ENCODE peak calls at places on chromosome 21, in nine cellular contexts. One of them, this sample, is unnamed.

GRCh38 chr21:21751286-21751685 is 753.1 kb downstream of the NCAM2 start:
- DNase-seq in cardiac muscle cell: no peak
- DNase-seq in right atrium auricular region: no peak
- DNase-seq in heart right ventricle: no peak
- DNase-seq in HepG2: no peak
- DNase-seq in tibial artery: no peak
- DNase-seq in lower lobe of right lung: no peak
- DNase-seq in stomach: no peak
- DNase-seq in ovary: no peak
- DNase-seq in this sample: no peak

GRCh38 chr21:16775056-16775455 is 737.8 kb upstream of the CXADR start:
- DNase-seq in cardiac muscle cell: no peak
- DNase-seq in right atrium auricular region: no peak
- DNase-seq in heart right ventricle: no peak
- DNase-seq in HepG2: no peak
- DNase-seq in tibial artery: no peak
- DNase-seq in lower lobe of right lung: no peak
- DNase-seq in stomach: no peak
- DNase-seq in ovary: no peak
- DNase-seq in this sample: no peak

GRCh38 chr21:9763306-9763705 is 758.1 kb upstream of the TPTE start:
- DNase-seq in cardiac muscle cell: no peak
- DNase-seq in right atrium auricular region: no peak
- DNase-seq in heart right ventricle: no peak
- DNase-seq in HepG2: no peak
- DNase-seq in tibial artery: no peak
- DNase-seq in lower lobe of right lung: no peak
- DNase-seq in stomach: no peak
- DNase-seq in ovary: no peak
- DNase-seq in this sample: no peak

GRCh38 chr21:21101911-21102310 is 103.7 kb downstream of the NCAM2 start:
- DNase-seq in cardiac muscle cell: peak; percentile 73
- DNase-seq in right atrium auricular region: no peak
- DNase-seq in heart right ventricle: no peak
- DNase-seq in HepG2: peak; percentile 3
- DNase-seq in tibial artery: no peak
- DNase-seq in lower lobe of right lung: no peak
- DNase-seq in stomach: no peak
- DNase-seq in ovary: no peak
- DNase-seq in this sample: no peak

GRCh38 chr21:46477765-46478164 is 19.1 kb downstream of the DIP2A start:
- DNase-seq in cardiac muscle cell: peak; percentile 55
- DNase-seq in right atrium auricular region: no peak
- DNase-seq in heart right ventricle: no peak
- DNase-seq in HepG2: no peak
- DNase-seq in tibial artery: no peak
- DNase-seq in lower lobe of right lung: no peak
- DNase-seq in stomach: no peak
- DNase-seq in ovary: no peak
- DNase-seq in this sample: no peak

GRCh38 chr21:25573409-25574206 is 33.7 kb downstream of the MRPL39 start:
- DNase-seq in cardiac muscle cell: peak; percentile 74
- DNase-seq in right atrium auricular region: no peak
- DNase-seq in heart right ventricle: no peak
- DNase-seq in HepG2: peak; percentile 6
- DNase-seq in tibial artery: no peak
- DNase-seq in lower lobe of right lung: no peak
- DNase-seq in stomach: no peak
- DNase-seq in ovary: no peak
- DNase-seq in this sample: no peak

GRCh38 chr21:16037386-16037785 is 307.6 kb downstream of the USP25 start:
- DNase-seq in cardiac muscle cell: peak; percentile 18
- DNase-seq in right atrium auricular region: no peak
- DNase-seq in heart right ventricle: no peak
- DNase-seq in HepG2: no peak
- DNase-seq in tibial artery: no peak
- DNase-seq in lower lobe of right lung: no peak
- DNase-seq in stomach: no peak
- DNase-seq in ovary: no peak
- DNase-seq in this sample: no peak

GRCh38 chr21:46066843-46067331 is 31.0 kb upstream of the COL6A2 start:
- DNase-seq in cardiac muscle cell: peak; percentile 70
- DNase-seq in right atrium auricular region: peak; percentile 66
- DNase-seq in heart right ventricle: no peak
- DNase-seq in HepG2: no peak
- DNase-seq in tibial artery: peak; percentile 44
- DNase-seq in lower lobe of right lung: peak; percentile 46
- DNase-seq in stomach: peak; percentile 49
- DNase-seq in ovary: peak; percentile 83
- DNase-seq in this sample: peak; percentile 63

GRCh38 chr21:43353282-43354010 is 73.5 kb downstream of the SIK1 start:
- DNase-seq in cardiac muscle cell: no peak
- DNase-seq in right atrium auricular region: no peak
- DNase-seq in heart right ventricle: no peak
- DNase-seq in HepG2: no peak
- DNase-seq in tibial artery: no peak
- DNase-seq in lower lobe of right lung: no peak
- DNase-seq in stomach: no peak
- DNase-seq in ovary: no peak
- DNase-seq in this sample: no peak

GRCh38 chr21:43354016-43354420 is 72.9 kb downstream of the SIK1 start:
- DNase-seq in cardiac muscle cell: no peak
- DNase-seq in right atrium auricular region: no peak
- DNase-seq in heart right ventricle: no peak
- DNase-seq in HepG2: no peak
- DNase-seq in tibial artery: no peak
- DNase-seq in lower lobe of right lung: no peak
- DNase-seq in stomach: no peak
- DNase-seq in ovary: no peak
- DNase-seq in this sample: no peak

GRCh38 chr21:43349644-43350043 is 77.3 kb downstream of the SIK1 start:
- DNase-seq in cardiac muscle cell: no peak
- DNase-seq in right atrium auricular region: no peak
- DNase-seq in heart right ventricle: no peak
- DNase-seq in HepG2: no peak
- DNase-seq in tibial artery: no peak
- DNase-seq in lower lobe of right lung: no peak
- DNase-seq in stomach: no peak
- DNase-seq in ovary: no peak
- DNase-seq in this sample: no peak

GRCh38 chr21:43352568-43353281 is 74.2 kb downstream of the SIK1 start:
- DNase-seq in cardiac muscle cell: no peak
- DNase-seq in right atrium auricular region: no peak
- DNase-seq in heart right ventricle: no peak
- DNase-seq in HepG2: no peak
- DNase-seq in tibial artery: no peak
- DNase-seq in lower lobe of right lung: no peak
- DNase-seq in stomach: no peak
- DNase-seq in ovary: no peak
- DNase-seq in this sample: no peak

GRCh38 chr21:43352138-43352537 is 74.8 kb downstream of the SIK1 start:
- DNase-seq in cardiac muscle cell: no peak
- DNase-seq in right atrium auricular region: no peak
- DNase-seq in heart right ventricle: no peak
- DNase-seq in HepG2: no peak
- DNase-seq in tibial artery: no peak
- DNase-seq in lower lobe of right lung: no peak
- DNase-seq in stomach: no peak
- DNase-seq in ovary: no peak
- DNase-seq in this sample: no peak
- TF ChIP-seq CTCF in cardiac muscle cell: no peak
- TF ChIP-seq CTCF in right atrium auricular region: no peak
- TF ChIP-seq CTCF in heart right ventricle: no peak
- TF ChIP-seq CTCF in HepG2: no peak
- TF ChIP-seq CTCF in tibial artery: no peak
- TF ChIP-seq CTCF in lower lobe of right lung: no peak
- TF ChIP-seq CTCF in stomach: no peak
- TF ChIP-seq CTCF in ovary: no peak
- TF ChIP-seq CTCF in this sample: no peak

GRCh38 chr21:28541371-28542112 is 451.1 kb downstream of the LTN1 start:
- DNase-seq in cardiac muscle cell: no peak
- DNase-seq in right atrium auricular region: no peak
- DNase-seq in heart right ventricle: no peak
- DNase-seq in HepG2: no peak
- DNase-seq in tibial artery: no peak
- DNase-seq in lower lobe of right lung: no peak
- DNase-seq in stomach: no peak
- DNase-seq in ovary: no peak
- DNase-seq in this sample: no peak

GRCh38 chr21:28538987-28539622 is 453.6 kb downstream of the LTN1 start:
- DNase-seq in cardiac muscle cell: peak; percentile 24
- DNase-seq in right atrium auricular region: no peak
- DNase-seq in heart right ventricle: no peak
- DNase-seq in HepG2: no peak
- DNase-seq in tibial artery: no peak
- DNase-seq in lower lobe of right lung: no peak
- DNase-seq in stomach: no peak
- DNase-seq in ovary: no peak
- DNase-seq in this sample: no peak

GRCh38 chr21:28537371-28538079 is 455.2 kb downstream of the LTN1 start:
- DNase-seq in cardiac muscle cell: no peak
- DNase-seq in right atrium auricular region: no peak
- DNase-seq in heart right ventricle: no peak
- DNase-seq in HepG2: no peak
- DNase-seq in tibial artery: no peak
- DNase-seq in lower lobe of right lung: no peak
- DNase-seq in stomach: no peak
- DNase-seq in ovary: no peak
- DNase-seq in this sample: no peak

GRCh38 chr21:28539623-28539988 is 453.1 kb downstream of the LTN1 start:
- DNase-seq in cardiac muscle cell: no peak
- DNase-seq in right atrium auricular region: no peak
- DNase-seq in heart right ventricle: no peak
- DNase-seq in HepG2: no peak
- DNase-seq in tibial artery: no peak
- DNase-seq in lower lobe of right lung: no peak
- DNase-seq in stomach: no peak
- DNase-seq in ovary: no peak
- DNase-seq in this sample: no peak

DNA sequence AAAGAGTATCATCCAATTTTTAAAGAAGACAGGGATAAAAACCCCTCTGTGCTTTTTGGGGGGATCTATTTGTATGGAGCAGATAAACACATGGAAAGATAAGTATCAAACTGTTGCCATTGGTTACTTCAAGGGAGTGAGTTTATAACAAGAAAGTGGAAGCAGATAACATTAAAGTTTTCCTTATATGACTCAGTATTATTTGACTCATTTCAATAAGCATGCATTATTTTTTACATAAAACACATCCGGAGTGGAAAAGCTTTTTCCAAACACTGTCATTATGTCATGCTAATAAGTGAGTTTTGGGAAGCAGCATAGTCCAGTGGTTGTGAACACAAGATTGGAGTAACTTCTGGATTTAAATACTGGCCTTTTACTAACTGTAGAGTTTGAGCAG is 452.2 kb downstream of the LTN1 start:
- DNase-seq in cardiac muscle cell: peak; percentile 37
- DNase-seq in right atrium auricular region: no peak
- DNase-seq in heart right ventricle: no peak
- DNase-seq in HepG2: no peak
- DNase-seq in tibial artery: no peak
- DNase-seq in lower lobe of right lung: no peak
- DNase-seq in stomach: no peak
- DNase-seq in ovary: no peak
- DNase-seq in this sample: no peak
- H3K4me1 ChIP-seq in cardiac muscle cell: no peaks in the 10 kb centered on the region
- H3K4me1 ChIP-seq in right atrium auricular region: no peaks in the 10 kb centered on the region
- H3K4me1 ChIP-seq in heart right ventricle: no peaks in the 10 kb centered on the region
- H3K4me1 ChIP-seq in HepG2: no peaks in the 10 kb centered on the region
- H3K4me1 ChIP-seq in tibial artery: no peaks in the 10 kb centered on the region
- H3K4me1 ChIP-seq in lower lobe of right lung: no peaks in the 10 kb centered on the region
- H3K4me1 ChIP-seq in stomach: no peaks in the 10 kb centered on the region
- H3K4me1 ChIP-seq in ovary: no peaks in the 10 kb centered on the region
- H3K4me1 ChIP-seq in this sample: no peaks in the 10 kb centered on the region

DNA sequence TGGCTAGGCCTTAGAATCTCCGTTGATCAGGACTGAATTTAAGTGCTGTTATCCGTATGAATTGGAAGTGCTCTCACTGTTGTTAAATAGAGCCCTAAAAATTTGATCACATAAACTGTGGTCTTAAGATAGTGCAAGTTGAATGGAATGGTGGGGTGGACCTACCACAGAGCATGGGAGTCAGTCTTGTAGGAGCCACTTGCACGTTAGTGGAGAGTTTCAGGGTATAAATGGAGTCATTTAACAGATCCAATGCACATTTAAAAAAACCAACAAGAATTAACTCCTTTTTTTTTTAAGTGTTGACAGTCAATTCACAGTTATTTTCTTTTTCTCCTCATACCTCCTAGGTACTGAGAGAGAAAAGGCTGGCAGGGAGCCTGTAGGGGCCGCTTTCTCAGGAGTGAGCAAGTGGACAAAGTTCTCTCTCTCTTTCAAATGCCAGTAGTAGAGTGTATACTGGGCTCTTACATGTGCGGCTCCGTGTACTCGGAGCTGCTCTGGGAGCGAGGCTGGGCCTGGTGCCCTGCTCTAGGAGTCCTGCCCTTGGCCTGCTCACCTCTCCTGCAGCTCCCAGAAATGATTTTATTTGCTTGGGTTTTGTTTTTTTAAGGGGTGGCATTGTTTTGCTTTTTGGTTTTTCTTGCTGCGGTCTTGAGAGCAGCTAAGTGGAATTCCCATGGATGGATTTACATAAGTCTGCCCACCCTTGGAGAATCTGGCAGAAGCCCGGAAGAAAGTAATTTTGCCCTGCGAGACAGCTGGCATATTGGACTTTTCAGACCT is 91.3 kb downstream of the ATP5PO start:
- DNase-seq in cardiac muscle cell: no peak
- DNase-seq in right atrium auricular region: no peak
- DNase-seq in heart right ventricle: no peak
- DNase-seq in HepG2: no peak
- DNase-seq in tibial artery: no peak
- DNase-seq in lower lobe of right lung: no peak
- DNase-seq in stomach: no peak
- DNase-seq in ovary: peak; percentile 64
- DNase-seq in this sample: no peak
- TF ChIP-seq CTCF in cardiac muscle cell: no peak
- TF ChIP-seq CTCF in right atrium auricular region: no peak
- TF ChIP-seq CTCF in heart right ventricle: no peak
- TF ChIP-seq CTCF in HepG2: no peak
- TF ChIP-seq CTCF in tibial artery: no peak
- TF ChIP-seq CTCF in lower lobe of right lung: no peak
- TF ChIP-seq CTCF in stomach: no peak
- TF ChIP-seq CTCF in ovary: no peak
- TF ChIP-seq CTCF in this sample: no peak

GRCh38 chr21:41236361-41236973 is 68.5 kb downstream of the BACE2 start:
- DNase-seq in cardiac muscle cell: no peak
- DNase-seq in right atrium auricular region: no peak
- DNase-seq in heart right ventricle: no peak
- DNase-seq in HepG2: no peak
- DNase-seq in tibial artery: no peak
- DNase-seq in lower lobe of right lung: no peak
- DNase-seq in stomach: no peak
- DNase-seq in ovary: no peak
- DNase-seq in this sample: no peak

GRCh38 chr21:41243107-41243506 is 73.5 kb upstream of the FAM3B start:
- DNase-seq in cardiac muscle cell: no peak
- DNase-seq in right atrium auricular region: no peak
- DNase-seq in heart right ventricle: no peak
- DNase-seq in HepG2: no peak
- DNase-seq in tibial artery: no peak
- DNase-seq in lower lobe of right lung: no peak
- DNase-seq in stomach: no peak
- DNase-seq in ovary: no peak
- DNase-seq in this sample: no peak

GRCh38 chr21:41241341-41241740 is 73.4 kb downstream of the BACE2 start:
- DNase-seq in cardiac muscle cell: no peak
- DNase-seq in right atrium auricular region: no peak
- DNase-seq in heart right ventricle: no peak
- DNase-seq in HepG2: no peak
- DNase-seq in tibial artery: no peak
- DNase-seq in lower lobe of right lung: no peak
- DNase-seq in stomach: no peak
- DNase-seq in ovary: no peak
- DNase-seq in this sample: no peak

GRCh38 chr21:41242238-41242829 is 74.3 kb upstream of the FAM3B start:
- DNase-seq in cardiac muscle cell: no peak
- DNase-seq in right atrium auricular region: no peak
- DNase-seq in heart right ventricle: no peak
- DNase-seq in HepG2: no peak
- DNase-seq in tibial artery: no peak
- DNase-seq in lower lobe of right lung: no peak
- DNase-seq in stomach: no peak
- DNase-seq in ovary: no peak
- DNase-seq in this sample: no peak

GRCh38 chr21:41240040-41240439 is 72.1 kb downstream of the BACE2 start:
- DNase-seq in cardiac muscle cell: no peak
- DNase-seq in right atrium auricular region: no peak
- DNase-seq in heart right ventricle: no peak
- DNase-seq in HepG2: no peak
- DNase-seq in tibial artery: no peak
- DNase-seq in lower lobe of right lung: no peak
- DNase-seq in stomach: no peak
- DNase-seq in ovary: no peak
- DNase-seq in this sample: no peak
- H3K4me1 ChIP-seq in cardiac muscle cell: peaks cover 9% of the 10 kb centered on the region
- H3K4me1 ChIP-seq in right atrium auricular region: no peaks in the 10 kb centered on the region
- H3K4me1 ChIP-seq in heart right ventricle: no peaks in the 10 kb centered on the region
- H3K4me1 ChIP-seq in HepG2: no peaks in the 10 kb centered on the region
- H3K4me1 ChIP-seq in tibial artery: peaks cover 7% of the 10 kb centered on the region
- H3K4me1 ChIP-seq in lower lobe of right lung: no peaks in the 10 kb centered on the region
- H3K4me1 ChIP-seq in stomach: no peaks in the 10 kb centered on the region
- H3K4me1 ChIP-seq in ovary: no peaks in the 10 kb centered on the region
- H3K4me1 ChIP-seq in this sample: no peaks in the 10 kb centered on the region

This sample was measured in upper lobe of right lung.